ENCODE peak calls at places on chromosomes 13 and 19, in seven cellular contexts. E, F, W, T, R, V and S are unnamed samples.

GRCh38 chr19:43743059-43743458 is 11.7 kb downstream of the SMG9 start:
- DNase-seq in V (no peak), F (no peak), R (no peak), T (no peak), E (no peak), W (no peak), S (no peak)

GRCh38 chr13:114073881-114074551 is 58.4 kb downstream of the RASA3 start:
- DNase-seq in V (peak; percentile 5), R (no peak), W (no peak), E (no peak), F (peak; percentile 27), T (no peak), S (no peak)

GRCh38 chr19:1247747-1248453 is 483 bp upstream of the MIDN start:
- DNase-seq in F (peak; percentile 89), V (peak; percentile 91), T (peak; percentile 73), E (peak; percentile 96), W (no peak), R (no peak), S (no peak)

GRCh38 chr13:20860844-20861243 is 41.7 kb downstream of the XPO4 start:
- DNase-seq in E (no peak), R (no peak), T (no peak), V (no peak), F (no peak), W (no peak), S (no peak)

GRCh38 chr13:102374233-102374632 is 27.6 kb downstream of the FGF14 start:
- DNase-seq in W (no peak), E (no peak), V (no peak), T (no peak), F (no peak), R (no peak), S (no peak)

GRCh38 chr13:100208002-100208401 is 119.1 kb downstream of the PCCA start:
- DNase-seq in F (no peak), T (no peak), W (no peak), R (no peak), V (no peak), E (no peak), S (no peak)

GRCh38 chr13:100235311-100235901 is 146.5 kb downstream of the PCCA start:
- DNase-seq in T (no peak), R (peak; percentile 70), W (no peak), V (peak; percentile 18), E (no peak), F (no peak), S (no peak)

GRCh38 chr13:91346848-91347211 is 657 bp upstream of the MIR17HG start:
- DNase-seq in R (no peak), T (no peak), E (peak; percentile 73), F (no peak), W (no peak), V (no peak), S (no peak)

GRCh38 chr13:98222081-98222554 is 45.0 kb upstream of the RNF113B start:
- DNase-seq in T (peak; percentile 82), F (no peak), R (no peak), E (no peak), V (no peak), W (no peak), S (no peak)

GRCh38 chr13:93230466-93230865 is 3.9 kb downstream of the GPC6 start:
- DNase-seq in F (no peak), W (no peak), R (no peak), V (no peak), E (no peak), T (no peak), S (no peak)

GRCh38 chr19:48465215-48465614 is 4.0 kb upstream of the CYTH2 start:
- DNase-seq in R (no peak), F (no peak), T (no peak), E (no peak), W (no peak), V (no peak), S (no peak)

GRCh38 chr19:48458016-48458415 is 2.6 kb downstream of the KCNJ14 start:
- DNase-seq in W (no peak), T (no peak), R (no peak), V (no peak), F (no peak), E (no peak), S (no peak)

GRCh38 chr19:48456864-48457263 is 1.5 kb downstream of the KCNJ14 start:
- DNase-seq in T (no peak), V (no peak), F (no peak), W (no peak), E (no peak), R (no peak), S (no peak)

GRCh38 chr19:48461982-48462655 is 6.7 kb downstream of the KCNJ14 start:
- DNase-seq in W (no peak), F (no peak), E (no peak), R (no peak), T (no peak), V (no peak), S (no peak)

DNA sequence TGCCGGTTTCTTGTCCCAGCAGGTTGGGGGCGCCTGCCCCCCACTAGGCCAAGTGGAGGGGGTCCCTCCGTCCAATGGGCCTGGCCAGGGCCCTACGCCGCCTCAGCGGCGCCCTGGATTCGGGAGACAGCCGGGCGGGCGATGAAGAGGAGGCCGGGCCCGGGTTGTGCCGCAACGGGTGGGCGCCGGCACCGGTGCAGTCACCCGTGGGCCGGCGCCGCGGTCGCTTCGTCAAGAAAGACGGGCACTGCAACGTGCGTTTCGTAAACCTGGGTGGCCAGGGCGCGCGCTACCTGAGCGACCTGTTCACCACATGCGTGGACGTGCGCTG is 6.2 kb downstream of the KCNJ14 start:
- DNase-seq in R (no peak), W (no peak), F (no peak), V (no peak), E (no peak), T (no peak), S (no peak)
- TF ChIP-seq POLR2A in R (no peak), W (no peak), F (no peak), V (no peak), E (no peak), T (no peak), S (no peak)

GRCh38 chr13:22938576-22938975 is 242.2 kb upstream of the SGCG start:
- DNase-seq in V (no peak), R (no peak), W (no peak), T (no peak), F (no peak), E (no peak), S (no peak)

GRCh38 chr13:22937241-22937640 is 243.5 kb upstream of the SGCG start:
- DNase-seq in T (no peak), R (no peak), W (no peak), F (no peak), V (no peak), E (no peak), S (no peak)

GRCh38 chr13:22940736-22941135 is 240.0 kb upstream of the SGCG start:
- DNase-seq in T (no peak), F (no peak), E (no peak), V (no peak), R (no peak), W (no peak), S (no peak)

GRCh38 chr13:22939157-22939556 is 241.6 kb upstream of the SGCG start:
- DNase-seq in T (no peak), F (no peak), E (no peak), W (no peak), R (no peak), V (no peak), S (no peak)

GRCh38 chr13:22940090-22940710 is 240.6 kb upstream of the SGCG start:
- DNase-seq in E (peak; percentile 71), W (no peak), T (no peak), R (no peak), F (no peak), V (no peak), S (no peak)
- H3K4me1 ChIP-seq in E (no peaks in the 10 kb centered on the region), W (no peaks in the 10 kb centered on the region), T (no peaks in the 10 kb centered on the region), R (no peaks in the 10 kb centered on the region), F (no peaks in the 10 kb centered on the region), V (no peaks in the 10 kb centered on the region), S (no peaks in the 10 kb centered on the region)

DNA sequence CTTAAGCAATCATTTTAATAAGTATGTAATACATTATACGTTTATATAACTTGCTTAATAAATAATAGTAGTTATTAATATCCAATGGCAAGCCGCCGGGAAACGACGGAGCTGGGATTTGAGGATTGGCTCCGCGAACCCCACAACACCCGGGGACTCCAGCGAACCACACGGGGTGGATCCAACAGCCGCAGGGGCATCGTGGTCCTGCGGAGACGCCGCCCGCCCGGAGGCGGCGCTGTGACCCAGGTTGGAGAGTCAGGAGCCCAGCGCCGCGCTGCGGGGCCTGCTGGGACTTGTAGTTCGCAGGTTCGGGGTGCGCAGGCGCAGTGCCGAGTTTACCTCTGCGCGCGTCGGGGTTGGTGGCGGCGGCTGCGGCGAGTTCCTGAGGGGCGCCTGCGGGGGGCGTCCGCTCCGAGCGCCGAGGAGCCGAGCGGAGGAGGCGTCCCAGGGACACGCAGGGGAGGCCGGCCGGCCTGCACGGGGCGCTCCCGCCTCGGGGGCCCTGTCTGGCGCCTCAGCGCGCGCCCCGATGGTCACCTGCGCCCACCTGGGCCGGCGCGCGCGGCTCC is at the start of gene ZNF554:
- DNase-seq in F (peak; percentile 97), T (peak; percentile 99), R (peak; percentile 95), V (peak; percentile 97), E (peak; percentile 99), W (peak; percentile 95), S (peak; percentile 77)
- TF ChIP-seq POLR2A in F (no peak), T (no peak), R (peak; percentile 27), V (peak; percentile 14), E (no peak), W (no peak), S (no peak)

GRCh38 chr19:14117668-14118164 is at the start of gene PRKACA:
- DNase-seq in T (peak; percentile 99), W (peak; percentile 99), V (peak; percentile 99), E (peak; percentile 100), F (peak; percentile 98), R (peak; percentile 94), S (peak; percentile 95)

GRCh38 chr19:14119644-14120496 is 2.3 kb upstream of the PRKACA start:
- DNase-seq in W (no peak), V (no peak), R (no peak), E (no peak), T (no peak), F (no peak), S (no peak)

GRCh38 chr19:14116918-14117578 is 514 bp downstream of the PRKACA start:
- DNase-seq in R (no peak), F (peak; percentile 77), E (peak; percentile 91), T (no peak), V (peak; percentile 67), W (no peak), S (peak; percentile 17)

GRCh38 chr19:14116525-14116917 is 1.0 kb downstream of the PRKACA start:
- DNase-seq in E (no peak), W (no peak), F (no peak), V (no peak), R (no peak), T (no peak), S (no peak)

DNA sequence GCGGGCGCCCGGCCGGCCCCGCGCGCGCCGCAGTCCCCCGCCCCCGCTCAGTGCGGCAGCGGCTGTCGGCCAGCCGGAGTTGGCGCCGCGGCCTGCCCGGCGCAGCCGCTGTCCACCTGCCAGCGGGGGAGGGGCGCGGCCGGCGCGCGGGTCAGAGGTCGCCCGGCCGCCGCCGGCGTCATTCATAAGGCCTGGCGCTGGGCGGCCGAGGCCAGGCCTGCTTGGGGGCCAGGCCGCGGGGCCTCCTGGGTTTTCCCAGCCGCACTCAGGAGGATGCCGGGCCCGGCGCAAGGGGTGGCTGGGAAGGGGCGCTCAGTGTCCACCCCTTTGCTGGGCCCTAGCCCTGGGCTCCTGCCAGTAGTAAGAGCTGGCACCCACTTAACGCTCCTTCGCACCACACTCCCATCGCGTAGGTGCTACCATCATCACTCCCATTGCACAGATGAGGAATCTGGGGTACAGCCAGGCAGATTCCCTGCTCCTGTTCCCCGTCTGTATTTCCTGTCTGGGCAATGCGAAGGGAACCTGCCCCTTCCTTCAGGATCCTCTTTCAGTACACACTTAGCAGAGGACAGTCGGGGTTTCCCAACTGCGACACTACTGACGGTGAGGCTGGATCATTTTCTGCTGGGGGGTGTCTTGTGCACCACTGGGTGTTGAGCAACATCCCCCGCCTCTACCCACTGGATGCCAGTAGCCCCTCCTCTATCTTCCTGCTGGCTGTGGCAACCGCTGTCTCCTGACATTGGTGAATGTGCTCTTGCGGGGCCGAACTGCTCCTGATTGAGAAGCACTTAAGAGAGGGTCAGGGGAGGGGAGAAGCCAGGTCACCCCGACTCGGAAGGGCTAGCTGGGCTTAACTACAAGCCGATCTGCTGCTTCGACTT is 846 bp upstream of the PRKACA start:
- DNase-seq in E (peak; percentile 89), F (peak; percentile 95), R (peak; percentile 90), T (peak; percentile 63), W (peak; percentile 90), V (peak; percentile 95), S (peak; percentile 24)
- H3K4me1 ChIP-seq in E (peaks cover 61% of the 10 kb centered on the region), F (peaks cover 54% of the 10 kb centered on the region), R (peaks cover 42% of the 10 kb centered on the region), T (peaks cover 54% of the 10 kb centered on the region), W (peaks cover 14% of the 10 kb centered on the region), V (peaks cover 56% of the 10 kb centered on the region), S (peaks cover 60% of the 10 kb centered on the region)